ENCODE peak calls at places on chromosomes 1 and 21, in nine cellular contexts. One of them, this sample, is unnamed.

GRCh38 chr1:32361674-32362473 is 411 bp downstream of the FAM229A start:
- DNase-seq in lower lobe of right lung: peak
- DNase-seq in fibroblast of lung: peak
- DNase-seq in GM10248: peak
- DNase-seq in AG10803: no peak
- DNase-seq in dorsolateral prefrontal cortex: peak
- DNase-seq in uterus: peak
- DNase-seq in cardiac muscle cell: peak
- DNase-seq in CD4-positive, alpha-beta T cell: no peak
- DNase-seq in this sample: no peak

GRCh38 chr1:231827337-231828105 is 200.9 kb downstream of the DISC1 start:
- DNase-seq in lower lobe of right lung: no peak
- DNase-seq in fibroblast of lung: peak
- DNase-seq in GM10248: no peak
- DNase-seq in AG10803: peak
- DNase-seq in dorsolateral prefrontal cortex: no peak
- DNase-seq in uterus: no peak
- DNase-seq in cardiac muscle cell: no peak
- DNase-seq in CD4-positive, alpha-beta T cell: no peak
- DNase-seq in this sample: no peak

GRCh38 chr1:28129150-28129549 is 40.7 kb upstream of the EYA3 start:
- DNase-seq in lower lobe of right lung: no peak
- DNase-seq in fibroblast of lung: peak
- DNase-seq in GM10248: no peak
- DNase-seq in AG10803: peak
- DNase-seq in dorsolateral prefrontal cortex: no peak
- DNase-seq in uterus: no peak
- DNase-seq in cardiac muscle cell: no peak
- DNase-seq in CD4-positive, alpha-beta T cell: no peak
- DNase-seq in this sample: peak

GRCh38 chr1:203202431-203203245 is 16.1 kb upstream of the CHI3L1 start:
- DNase-seq in lower lobe of right lung: no peak
- DNase-seq in fibroblast of lung: peak
- DNase-seq in GM10248: no peak
- DNase-seq in AG10803: peak
- DNase-seq in dorsolateral prefrontal cortex: no peak
- DNase-seq in uterus: peak
- DNase-seq in cardiac muscle cell: no peak
- DNase-seq in CD4-positive, alpha-beta T cell: no peak
- DNase-seq in this sample: no peak

GRCh38 chr1:45512641-45513054 is 9.0 kb downstream of the PRDX1 start:
- DNase-seq in lower lobe of right lung: no peak
- DNase-seq in fibroblast of lung: peak
- DNase-seq in GM10248: peak
- DNase-seq in AG10803: peak
- DNase-seq in dorsolateral prefrontal cortex: no peak
- DNase-seq in uterus: peak
- DNase-seq in cardiac muscle cell: peak
- DNase-seq in CD4-positive, alpha-beta T cell: peak
- DNase-seq in this sample: peak

GRCh38 chr1:9758559-9759121 is 65.1 kb downstream of the CLSTN1 start:
- DNase-seq in lower lobe of right lung: no peak
- DNase-seq in fibroblast of lung: no peak
- DNase-seq in GM10248: no peak
- DNase-seq in AG10803: no peak
- DNase-seq in dorsolateral prefrontal cortex: no peak
- DNase-seq in uterus: no peak
- DNase-seq in cardiac muscle cell: no peak
- DNase-seq in CD4-positive, alpha-beta T cell: no peak
- DNase-seq in this sample: no peak

GRCh38 chr1:89791064-89791721 is 29.6 kb upstream of the LRRC8D start:
- DNase-seq in lower lobe of right lung: no peak
- DNase-seq in fibroblast of lung: no peak
- DNase-seq in GM10248: no peak
- DNase-seq in AG10803: no peak
- DNase-seq in dorsolateral prefrontal cortex: no peak
- DNase-seq in uterus: no peak
- DNase-seq in cardiac muscle cell: no peak
- DNase-seq in CD4-positive, alpha-beta T cell: no peak
- DNase-seq in this sample: no peak

GRCh38 chr1:221772107-221772506 is 30.2 kb upstream of the DUSP10 start:
- DNase-seq in lower lobe of right lung: no peak
- DNase-seq in fibroblast of lung: peak
- DNase-seq in GM10248: no peak
- DNase-seq in AG10803: no peak
- DNase-seq in dorsolateral prefrontal cortex: no peak
- DNase-seq in uterus: no peak
- DNase-seq in cardiac muscle cell: no peak
- DNase-seq in CD4-positive, alpha-beta T cell: no peak
- DNase-seq in this sample: no peak

DNA sequence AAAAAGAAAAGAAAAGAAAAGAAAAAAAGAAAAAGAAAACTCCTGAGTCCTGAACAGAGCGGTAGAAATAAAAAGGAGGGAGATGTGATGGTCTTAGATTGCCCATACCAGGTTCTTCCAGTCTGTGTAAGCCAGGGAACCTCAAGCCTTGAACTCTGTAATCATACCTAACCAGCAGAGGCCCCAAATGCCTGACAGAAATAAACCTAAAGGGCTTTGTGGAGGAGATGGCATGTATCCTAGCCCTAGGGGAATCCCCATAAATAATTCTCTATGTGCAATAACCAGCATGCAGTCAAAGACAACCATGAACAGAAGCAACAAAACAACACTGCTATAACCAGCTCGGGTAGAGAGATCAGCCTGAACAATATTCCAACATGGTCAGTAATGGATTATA is 40.4 kb downstream of the USP48 start:
- DNase-seq in lower lobe of right lung: no peak
- DNase-seq in fibroblast of lung: no peak
- DNase-seq in GM10248: no peak
- DNase-seq in AG10803: no peak
- DNase-seq in dorsolateral prefrontal cortex: no peak
- DNase-seq in uterus: no peak
- DNase-seq in cardiac muscle cell: no peak
- DNase-seq in CD4-positive, alpha-beta T cell: no peak
- DNase-seq in this sample: no peak
- TF ChIP-seq CTCF in lower lobe of right lung: no peak
- TF ChIP-seq CTCF in fibroblast of lung: no peak
- TF ChIP-seq CTCF in GM10248: no peak
- TF ChIP-seq CTCF in AG10803: no peak
- TF ChIP-seq CTCF in dorsolateral prefrontal cortex: no peak
- TF ChIP-seq CTCF in uterus: no peak
- TF ChIP-seq CTCF in cardiac muscle cell: no peak
- TF ChIP-seq CTCF in CD4-positive, alpha-beta T cell: no peak
- TF ChIP-seq CTCF in this sample: no peak

DNA sequence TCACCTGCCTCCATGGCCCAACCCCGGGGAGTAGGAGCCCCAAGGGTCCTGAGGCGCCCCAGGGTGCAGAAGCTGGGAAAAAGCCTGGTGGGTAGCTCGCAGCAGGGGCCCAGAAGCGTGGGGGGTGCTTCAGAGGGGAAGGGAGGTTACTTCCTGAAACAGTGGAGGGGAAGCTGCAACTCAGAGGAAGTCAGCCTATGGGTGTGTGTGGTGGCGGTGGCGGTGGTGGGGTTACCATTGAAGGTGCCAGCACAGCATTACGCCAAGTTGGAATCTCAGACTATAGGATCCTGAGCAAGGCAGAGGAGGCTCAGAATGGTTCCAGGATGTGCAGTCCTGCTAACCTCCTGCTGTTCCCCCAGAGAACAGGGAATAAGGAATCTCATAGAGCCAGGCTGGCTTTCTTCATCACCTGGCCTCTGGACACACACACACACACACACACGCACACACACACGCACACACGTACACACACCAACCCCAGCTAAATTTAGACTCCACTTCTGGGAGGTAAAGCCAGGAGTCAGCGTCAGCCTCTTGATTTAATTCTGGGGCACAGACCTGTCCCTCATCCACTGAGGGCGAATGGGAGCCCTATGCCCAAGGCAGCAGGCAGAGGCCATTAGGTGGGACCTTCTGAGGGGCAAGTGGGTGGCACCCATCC is 1.3 kb downstream of the DENND4B start:
- DNase-seq in lower lobe of right lung: peak
- DNase-seq in fibroblast of lung: peak
- DNase-seq in GM10248: peak
- DNase-seq in AG10803: peak
- DNase-seq in dorsolateral prefrontal cortex: no peak
- DNase-seq in uterus: no peak
- DNase-seq in cardiac muscle cell: peak
- DNase-seq in CD4-positive, alpha-beta T cell: peak
- DNase-seq in this sample: no peak
- TF ChIP-seq CTCF in lower lobe of right lung: no peak
- TF ChIP-seq CTCF in fibroblast of lung: no peak
- TF ChIP-seq CTCF in GM10248: no peak
- TF ChIP-seq CTCF in AG10803: no peak
- TF ChIP-seq CTCF in dorsolateral prefrontal cortex: no peak
- TF ChIP-seq CTCF in uterus: no peak
- TF ChIP-seq CTCF in cardiac muscle cell: no peak
- TF ChIP-seq CTCF in CD4-positive, alpha-beta T cell: no peak
- TF ChIP-seq CTCF in this sample: no peak

GRCh38 chr1:209191242-209191626 is 392.3 kb upstream of the CAMK1G start:
- DNase-seq in lower lobe of right lung: no peak
- DNase-seq in fibroblast of lung: no peak
- DNase-seq in GM10248: no peak
- DNase-seq in AG10803: no peak
- DNase-seq in dorsolateral prefrontal cortex: no peak
- DNase-seq in uterus: no peak
- DNase-seq in cardiac muscle cell: no peak
- DNase-seq in CD4-positive, alpha-beta T cell: no peak
- DNase-seq in this sample: no peak

GRCh38 chr1:209187589-209187988 is 395.9 kb upstream of the CAMK1G start:
- DNase-seq in lower lobe of right lung: no peak
- DNase-seq in fibroblast of lung: no peak
- DNase-seq in GM10248: no peak
- DNase-seq in AG10803: no peak
- DNase-seq in dorsolateral prefrontal cortex: no peak
- DNase-seq in uterus: no peak
- DNase-seq in cardiac muscle cell: no peak
- DNase-seq in CD4-positive, alpha-beta T cell: no peak
- DNase-seq in this sample: no peak

GRCh38 chr1:209196140-209196539 is 387.4 kb upstream of the CAMK1G start:
- DNase-seq in lower lobe of right lung: no peak
- DNase-seq in fibroblast of lung: no peak
- DNase-seq in GM10248: no peak
- DNase-seq in AG10803: no peak
- DNase-seq in dorsolateral prefrontal cortex: no peak
- DNase-seq in uterus: no peak
- DNase-seq in cardiac muscle cell: no peak
- DNase-seq in CD4-positive, alpha-beta T cell: no peak
- DNase-seq in this sample: no peak

GRCh38 chr1:209190591-209191241 is 392.8 kb upstream of the CAMK1G start:
- DNase-seq in lower lobe of right lung: peak
- DNase-seq in fibroblast of lung: peak
- DNase-seq in GM10248: peak
- DNase-seq in AG10803: peak
- DNase-seq in dorsolateral prefrontal cortex: peak
- DNase-seq in uterus: no peak
- DNase-seq in cardiac muscle cell: peak
- DNase-seq in CD4-positive, alpha-beta T cell: no peak
- DNase-seq in this sample: no peak
- TF ChIP-seq CTCF in lower lobe of right lung: peak
- TF ChIP-seq CTCF in fibroblast of lung: peak
- TF ChIP-seq CTCF in GM10248: peak
- TF ChIP-seq CTCF in AG10803: peak
- TF ChIP-seq CTCF in dorsolateral prefrontal cortex: peak
- TF ChIP-seq CTCF in uterus: peak
- TF ChIP-seq CTCF in cardiac muscle cell: peak
- TF ChIP-seq CTCF in CD4-positive, alpha-beta T cell: no peak
- TF ChIP-seq CTCF in this sample: peak

GRCh38 chr1:201944002-201944401 is 2.3 kb downstream of the LMOD1 start:
- DNase-seq in lower lobe of right lung: no peak
- DNase-seq in fibroblast of lung: no peak
- DNase-seq in GM10248: no peak
- DNase-seq in AG10803: no peak
- DNase-seq in dorsolateral prefrontal cortex: no peak
- DNase-seq in uterus: no peak
- DNase-seq in cardiac muscle cell: no peak
- DNase-seq in CD4-positive, alpha-beta T cell: no peak
- DNase-seq in this sample: no peak

GRCh38 chr1:201944639-201945038 is 1.7 kb downstream of the LMOD1 start:
- DNase-seq in lower lobe of right lung: no peak
- DNase-seq in fibroblast of lung: no peak
- DNase-seq in GM10248: no peak
- DNase-seq in AG10803: no peak
- DNase-seq in dorsolateral prefrontal cortex: no peak
- DNase-seq in uterus: no peak
- DNase-seq in cardiac muscle cell: no peak
- DNase-seq in CD4-positive, alpha-beta T cell: no peak
- DNase-seq in this sample: no peak

GRCh38 chr1:201946224-201946908 is at the start of gene LMOD1:
- DNase-seq in lower lobe of right lung: peak
- DNase-seq in fibroblast of lung: peak
- DNase-seq in GM10248: no peak
- DNase-seq in AG10803: peak
- DNase-seq in dorsolateral prefrontal cortex: peak
- DNase-seq in uterus: peak
- DNase-seq in cardiac muscle cell: peak
- DNase-seq in CD4-positive, alpha-beta T cell: no peak
- DNase-seq in this sample: peak

GRCh38 chr1:201945863-201946223 is 505 bp downstream of the LMOD1 start:
- DNase-seq in lower lobe of right lung: no peak
- DNase-seq in fibroblast of lung: no peak
- DNase-seq in GM10248: no peak
- DNase-seq in AG10803: no peak
- DNase-seq in dorsolateral prefrontal cortex: no peak
- DNase-seq in uterus: no peak
- DNase-seq in cardiac muscle cell: no peak
- DNase-seq in CD4-positive, alpha-beta T cell: no peak
- DNase-seq in this sample: no peak

DNA sequence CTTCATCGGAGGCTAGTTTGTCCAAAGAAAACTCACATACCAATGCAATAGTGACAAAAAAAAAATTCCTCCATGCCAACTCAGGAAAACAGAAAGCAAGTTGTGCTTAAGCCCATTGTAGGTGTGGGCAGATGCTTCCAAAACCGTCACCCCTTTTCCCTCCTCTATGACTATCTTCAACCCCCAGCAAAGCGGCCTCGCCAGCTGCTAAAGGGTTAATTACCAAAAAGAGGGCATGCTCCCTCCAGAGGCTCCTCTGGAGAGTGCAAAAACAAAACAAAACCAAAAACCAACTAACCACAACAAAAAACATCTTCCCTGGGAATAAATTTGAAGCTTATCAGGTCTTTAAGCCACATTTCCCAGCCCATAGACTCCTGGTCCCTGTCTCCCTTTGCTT is 1.2 kb downstream of the LMOD1 start:
- DNase-seq in lower lobe of right lung: no peak
- DNase-seq in fibroblast of lung: no peak
- DNase-seq in GM10248: no peak
- DNase-seq in AG10803: no peak
- DNase-seq in dorsolateral prefrontal cortex: no peak
- DNase-seq in uterus: no peak
- DNase-seq in cardiac muscle cell: peak
- DNase-seq in CD4-positive, alpha-beta T cell: no peak
- DNase-seq in this sample: no peak
- TF ChIP-seq CTCF in lower lobe of right lung: peak
- TF ChIP-seq CTCF in fibroblast of lung: peak
- TF ChIP-seq CTCF in GM10248: no peak
- TF ChIP-seq CTCF in AG10803: peak
- TF ChIP-seq CTCF in dorsolateral prefrontal cortex: no peak
- TF ChIP-seq CTCF in uterus: no peak
- TF ChIP-seq CTCF in cardiac muscle cell: peak
- TF ChIP-seq CTCF in CD4-positive, alpha-beta T cell: no peak
- TF ChIP-seq CTCF in this sample: no peak

GRCh38 chr21:36479415-36480402 is at the start of gene CLDN14:
- DNase-seq in lower lobe of right lung: no peak
- DNase-seq in fibroblast of lung: peak
- DNase-seq in GM10248: no peak
- DNase-seq in AG10803: peak
- DNase-seq in dorsolateral prefrontal cortex: no peak
- DNase-seq in uterus: no peak
- DNase-seq in cardiac muscle cell: no peak
- DNase-seq in CD4-positive, alpha-beta T cell: no peak
- DNase-seq in this sample: no peak
- TF ChIP-seq CTCF in lower lobe of right lung: no peak
- TF ChIP-seq CTCF in fibroblast of lung: no peak
- TF ChIP-seq CTCF in GM10248: no peak
- TF ChIP-seq CTCF in AG10803: no peak
- TF ChIP-seq CTCF in dorsolateral prefrontal cortex: no peak
- TF ChIP-seq CTCF in uterus: no peak
- TF ChIP-seq CTCF in cardiac muscle cell: no peak
- TF ChIP-seq CTCF in CD4-positive, alpha-beta T cell: no peak
- TF ChIP-seq CTCF in this sample: no peak

This sample was measured in epithelial cell of proximal tubule.